ENCODE peak calls at places on chromosomes 16 and 17, in seven cellular contexts. Z is GM23338, L is SK-N-SH, C is GM23248, F is HCT116, E is OCI-LY7, K is neural progenitor cell. U is an unnamed sample.

GRCh38 chr17:27218041-27218440 is 75.9 kb upstream of the WSB1 start:
- DNase-seq in Z (no peak), L (no peak), C (no peak), F (no peak), E (peak; percentile 74), K (no peak), U (no peak)

GRCh38 chr17:60135951-60136666 is 13.7 kb upstream of the CA4 start:
- DNase-seq in Z (peak; percentile 8), L (no peak), C (no peak), F (no peak), E (peak; percentile 20), K (no peak), U (no peak)

GRCh38 chr16:78897299-78897698 is 703.2 kb downstream of the MAF start:
- DNase-seq in Z (no peak), L (no peak), C (no peak), F (no peak), E (no peak), K (no peak), U (no peak)

GRCh38 chr17:79831367-79832210 is 7.7 kb downstream of the CBX4 start:
- DNase-seq in Z (peak; percentile 73), L (peak; percentile 87), C (no peak), F (no peak), E (no peak), K (peak; percentile 69), U (peak; percentile 68)

GRCh38 chr16:2458887-2459646 is 842 bp upstream of the TEDC2 start:
- DNase-seq in Z (peak; percentile 40), L (no peak), C (no peak), F (no peak), E (peak; percentile 47), K (no peak), U (peak; percentile 36)

GRCh38 chr17:1398900-1399299 is 1.1 kb downstream of the YWHAE start:
- DNase-seq in Z (no peak), L (no peak), C (peak; percentile 76), F (no peak), E (peak; percentile 44), K (peak; percentile 23), U (peak; percentile 48)

GRCh38 chr16:49459953-49460735 is 86.5 kb downstream of the C16orf78 start:
- DNase-seq in Z (no peak), L (no peak), C (no peak), F (no peak), E (no peak), K (no peak), U (no peak)

GRCh38 chr16:84054916-84055315 is 12.3 kb upstream of the SLC38A8 start:
- DNase-seq in Z (peak; percentile 48), L (no peak), C (no peak), F (no peak), E (no peak), K (peak; percentile 71), U (no peak)

GRCh38 chr17:68694791-68695485 is 93.8 kb upstream of the FAM20A start:
- DNase-seq in Z (no peak), L (no peak), C (peak; percentile 29), F (no peak), E (no peak), K (no peak), U (no peak)

GRCh38 chr16:72961863-72962262 is 86.1 kb downstream of the ZFHX3 start:
- DNase-seq in Z (peak; percentile 63), L (no peak), C (no peak), F (no peak), E (no peak), K (no peak), U (no peak)

DNA sequence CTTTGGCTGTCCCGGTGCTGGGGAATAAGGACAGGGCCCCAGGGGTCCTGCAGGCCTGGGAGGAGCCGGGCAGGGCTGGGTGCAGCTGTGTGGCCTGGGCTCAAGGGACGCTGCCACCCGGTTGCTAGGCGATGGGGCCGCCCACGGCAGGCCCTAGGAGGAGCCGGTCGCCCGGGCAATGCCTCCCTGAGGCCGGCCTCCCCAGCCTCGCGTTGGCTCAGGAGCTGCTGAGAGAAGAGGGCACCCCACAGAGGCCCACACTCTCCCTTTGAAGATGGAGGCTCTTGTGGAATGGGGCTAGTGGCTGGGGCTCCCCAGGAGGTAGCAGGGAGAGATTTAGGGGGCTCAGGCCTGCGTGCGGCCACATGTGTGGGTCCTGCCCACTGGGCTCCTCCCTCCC is at the start of gene CIBAR2:
- DNase-seq in Z (no peak), L (peak; percentile 92), C (no peak), F (no peak), E (no peak), K (peak; percentile 76), U (no peak)
- H2AFZ ChIP-seq in Z (peak within 1 kb of the TSS; percentile 66), L (no peak within 1 kb of the TSS), C (no peak within 1 kb of the TSS), F (peak within 1 kb of the TSS; percentile 67), E (no peak within 1 kb of the TSS), K (peak within 1 kb of the TSS; percentile 40), U (no peak within 1 kb of the TSS)

DNA sequence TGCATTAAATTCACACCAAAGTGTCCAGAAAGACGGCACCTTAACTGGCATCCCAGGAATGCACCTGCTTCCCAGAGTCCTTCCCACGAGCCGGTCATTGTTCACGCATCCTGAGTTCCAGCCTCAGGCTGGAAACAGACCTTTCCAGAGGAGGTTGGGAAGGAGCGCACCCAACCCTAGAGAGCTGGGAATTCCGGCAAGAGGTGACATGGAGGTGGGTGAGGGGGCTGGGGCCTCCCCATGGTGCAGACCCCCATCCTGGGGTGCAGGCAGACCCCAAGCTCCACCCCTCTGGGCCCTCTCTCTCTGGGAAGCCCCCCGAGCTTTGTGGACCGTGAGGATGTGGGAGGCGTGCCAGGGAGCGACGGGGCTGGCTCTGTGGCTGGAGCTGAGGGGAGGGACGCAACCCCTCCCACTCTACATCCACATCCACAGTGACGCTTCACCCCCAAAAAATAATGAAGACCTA is 15.8 kb downstream of the CHMP1A start:
- DNase-seq in Z (peak; percentile 66), L (no peak), C (no peak), F (no peak), E (no peak), K (no peak), U (no peak)
- TF ChIP-seq EZH2phosphoT487 in Z (no peak), L (no peak), C (no peak), F (no peak), E (no peak), K (no peak), U (no peak)

GRCh38 chr17:71409137-71409536 is 711.7 kb upstream of the SOX9 start:
- DNase-seq in Z (no peak), L (no peak), C (no peak), F (no peak), E (no peak), K (no peak), U (no peak)
- H3K4me1 ChIP-seq in Z (no peaks in the 10 kb centered on the region), L (peaks cover 10% of the 10 kb centered on the region), C (peaks cover 34% of the 10 kb centered on the region), F (peaks cover 33% of the 10 kb centered on the region), E (peaks cover 44% of the 10 kb centered on the region), K (no peaks in the 10 kb centered on the region), U (no peaks in the 10 kb centered on the region)

GRCh38 chr16:85124636-85125346 is 12.5 kb upstream of the CIBAR2 start:
- DNase-seq in Z (no peak), L (no peak), C (no peak), F (no peak), E (no peak), K (no peak), U (no peak)
- H2AFZ ChIP-seq in Z (peak overlapping the region; percentile 59), L (no peak overlapping the region), C (no peak overlapping the region), F (no peak overlapping the region), E (no peak overlapping the region), K (no peak overlapping the region), U (no peak overlapping the region)